ENCODE peak calls at places on chromosomes 12 and 14, in four cellular contexts. L is transverse colon, A is IMR-90, F is mesothelial cell of epicardium. N is an unnamed sample.

GRCh38 chr14:75714993-75715392 is 53.9 kb downstream of the TTLL5 start:
- DNase-seq in L (no peak), A (no peak), F (no peak), N (peak; percentile 15)

GRCh38 chr12:98594050-98594853 is 766 bp downstream of the SLC25A3 start:
- DNase-seq in L (peak; percentile 52), A (no peak), F (peak; percentile 19), N (peak; percentile 38)

GRCh38 chr12:115323223-115323905 is 639.4 kb upstream of the TBX3 start:
- DNase-seq in L (no peak), A (peak; percentile 86), F (no peak), N (no peak)

GRCh38 chr14:93073833-93074769 is 41.6 kb downstream of the ITPK1 start:
- DNase-seq in L (no peak), A (peak; percentile 40), F (no peak), N (peak; percentile 43)

GRCh38 chr14:37093364-37093763 is 79.0 kb downstream of the SLC25A21 start:
- DNase-seq in L (no peak), A (no peak), F (no peak), N (no peak)

GRCh38 chr14:92613681-92614260 is 100.2 kb downstream of the RIN3 start:
- DNase-seq in L (no peak), A (no peak), F (no peak), N (no peak)

GRCh38 chr12:95838125-95838524 is 20.6 kb upstream of the SNRPF start:
- DNase-seq in L (peak; percentile 65), A (peak; percentile 72), F (no peak), N (peak; percentile 8)

GRCh38 chr12:124581299-124581698 is 13.9 kb upstream of the NCOR2 start:
- DNase-seq in L (no peak), A (no peak), F (no peak), N (peak; percentile 65)

GRCh38 chr14:98926151-98926550 is 345.8 kb downstream of the BCL11B start:
- DNase-seq in L (no peak), A (no peak), F (no peak), N (no peak)

GRCh38 chr12:96364092-96364700 is 36.0 kb downstream of the CDK17 start:
- DNase-seq in L (no peak), A (no peak), F (no peak), N (no peak)

GRCh38 chr12:89225808-89226368 is 126.4 kb downstream of the DUSP6 start:
- DNase-seq in L (peak; percentile 64), A (peak; percentile 93), F (no peak), N (peak; percentile 64)

GRCh38 chr12:14326699-14327098 is 38.8 kb upstream of the ATF7IP start:
- DNase-seq in L (no peak), A (peak; percentile 82), F (no peak), N (no peak)

GRCh38 chr12:19822476-19822875 is 383.2 kb downstream of the AEBP2 start:
- DNase-seq in L (no peak), A (no peak), F (no peak), N (peak; percentile 57)

GRCh38 chr12:125100551-125101434 is 35.6 kb downstream of the AACS start:
- DNase-seq in L (no peak), A (no peak), F (no peak), N (no peak)

GRCh38 chr12:111842556-111843396 is 748 bp downstream of the MAPKAPK5 start:
- DNase-seq in L (peak; percentile 75), A (no peak), F (no peak), N (peak; percentile 37)

GRCh38 chr12:118136559-118137003 is 657 bp downstream of the PEBP1 start:
- DNase-seq in L (peak; percentile 61), A (peak; percentile 36), F (no peak), N (peak; percentile 45)

GRCh38 chr12:109461846-109462766 is 15.0 kb downstream of the KCTD10 start:
- DNase-seq in L (peak; percentile 85), A (peak; percentile 95), F (peak; percentile 49), N (peak; percentile 68)

GRCh38 chr14:99188721-99189120 is 83.3 kb downstream of the BCL11B start:
- DNase-seq in L (no peak), A (no peak), F (no peak), N (no peak)

GRCh38 chr12:94488449-94488848 is 28.8 kb upstream of the CEP83 start:
- DNase-seq in L (no peak), A (peak; percentile 6), F (no peak), N (no peak)

GRCh38 chr14:22427771-22428228 is 161.2 kb downstream of the DAD1 start:
- DNase-seq in L (no peak), A (peak; percentile 57), F (no peak), N (no peak)

GRCh38 chr14:72906316-72906715 is 12.4 kb upstream of the DPF3 start:
- DNase-seq in L (no peak), A (peak; percentile 87), F (no peak), N (no peak)

GRCh38 chr14:71725802-71726638 is 206.2 kb upstream of the RGS6 start:
- DNase-seq in L (no peak), A (peak; percentile 86), F (no peak), N (no peak)

GRCh38 chr12:19938031-19938430 is 430.3 kb upstream of the PDE3A start:
- DNase-seq in L (no peak), A (no peak), F (no peak), N (peak; percentile 46)

GRCh38 chr14:105847400-105847799 is 321.0 kb downstream of the TMEM121 start:
- DNase-seq in L (no peak), A (no peak), F (no peak), N (no peak)

GRCh38 chr14:68566075-68566474 is 226.8 kb downstream of the ZFP36L1 start:
- DNase-seq in L (no peak), A (no peak), F (no peak), N (no peak)

GRCh38 chr12:78584695-78585094 is 279.9 kb upstream of the SYT1 start:
- DNase-seq in L (no peak), A (peak; percentile 6), F (no peak), N (no peak)

GRCh38 chr12:95351745-95352144 is 122.2 kb upstream of the METAP2 start:
- DNase-seq in L (no peak), A (no peak), F (no peak), N (no peak)

GRCh38 chr12:58301337-58302122 is 360.2 kb downstream of the ATP23 start:
- DNase-seq in L (no peak), A (no peak), F (no peak), N (no peak)

GRCh38 chr12:54465857-54466499 is 7.4 kb downstream of the GTSF1 start:
- DNase-seq in L (no peak), A (no peak), F (no peak), N (no peak)

GRCh38 chr12:54459355-54459754 is 14.0 kb downstream of the GTSF1 start:
- DNase-seq in L (no peak), A (no peak), F (no peak), N (no peak)

GRCh38 chr12:54463484-54463883 is 9.9 kb downstream of the GTSF1 start:
- DNase-seq in L (no peak), A (no peak), F (no peak), N (no peak)

GRCh38 chr12:54460317-54460935 is 13.0 kb downstream of the GTSF1 start:
- DNase-seq in L (no peak), A (no peak), F (no peak), N (no peak)

GRCh38 chr12:54463034-54463433 is 10.4 kb downstream of the GTSF1 start:
- DNase-seq in L (no peak), A (peak; percentile 27), F (no peak), N (no peak)
- TF ChIP-seq CTCF in L (no peak), A (no peak), F (no peak), N (no peak)

GRCh38 chr14:54487771-54488170 is 1.0 kb downstream of the GMFB start:
- DNase-seq in L (no peak), A (peak; percentile 53), F (no peak), N (peak; percentile 59)

GRCh38 chr14:54488318-54488645 is 498 bp downstream of the GMFB start:
- DNase-seq in L (no peak), A (no peak), F (no peak), N (no peak)

GRCh38 chr14:54489731-54490447 is 1.1 kb upstream of the GMFB start:
- DNase-seq in L (no peak), A (no peak), F (no peak), N (no peak)

GRCh38 chr14:54489318-54489683 is 521 bp upstream of the GMFB start:
- DNase-seq in L (no peak), A (no peak), F (no peak), N (no peak)

GRCh38 chr14:54488646-54489317 is at the start of gene GMFB:
- DNase-seq in L (peak; percentile 95), A (peak; percentile 91), F (peak; percentile 68), N (peak; percentile 95)
- TF ChIP-seq CTCF in L (peak; percentile 55), A (peak; percentile 57), F (no peak), N (peak; percentile 58)

GRCh38 chr12:92144631-92145480 is 790 bp downstream of the BTG1 start:
- DNase-seq in L (peak; percentile 71), A (peak; percentile 52), F (peak; percentile 30), N (peak; percentile 88)
- TF ChIP-seq CTCF in L (no peak), A (no peak), F (no peak), N (no peak)

DNA sequence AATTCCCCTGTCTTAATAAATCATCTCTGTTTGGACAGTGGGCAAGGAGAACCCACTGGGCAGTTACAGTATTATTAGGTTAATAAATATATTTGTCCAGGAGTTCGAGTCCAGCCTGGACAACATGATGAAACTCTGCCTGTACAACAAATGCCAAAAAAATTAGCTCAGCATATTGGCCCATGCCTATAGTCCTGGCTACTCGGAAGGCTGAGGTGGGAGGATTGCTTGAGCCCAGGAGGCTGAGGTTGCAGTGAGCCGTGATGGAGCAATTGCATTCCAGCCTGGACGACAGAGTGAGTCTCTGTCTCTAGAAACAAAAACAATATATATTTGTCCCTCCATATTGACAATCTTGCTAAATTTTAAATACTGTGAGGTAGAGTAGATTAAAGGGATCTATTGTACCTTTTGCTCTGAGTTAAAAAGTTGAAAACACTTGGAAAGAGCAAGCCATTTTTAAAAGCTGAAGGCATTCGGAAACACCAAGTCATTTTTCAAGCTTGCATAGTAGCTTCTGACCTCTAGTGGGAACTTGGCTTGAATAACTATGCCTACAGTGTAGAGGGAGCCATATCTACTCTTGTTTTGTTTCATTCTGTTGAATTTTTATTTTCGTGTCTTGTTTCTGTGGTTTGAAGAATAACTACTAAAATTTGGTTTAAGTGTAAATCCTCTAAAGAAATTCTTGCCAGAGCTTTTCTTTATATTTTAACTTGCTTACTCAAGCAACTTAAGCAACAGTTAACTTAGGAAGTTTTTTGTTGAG is 14.6 kb upstream of the EEA1 start:
- DNase-seq in L (no peak), A (peak; percentile 31), F (no peak), N (no peak)
- TF ChIP-seq CTCF in L (no peak), A (no peak), F (no peak), N (no peak)

N was measured in endothelial cell of umbilical vein.